ENCODE peak calls at places on chromosome 12, in four cellular contexts. A is ovary, Y is breast epithelium, W is A549. T is an unnamed sample.

GRCh38 chr12:88184196-88184595 is 42.1 kb downstream of the TMTC3 start:
- DNase-seq in W (no peak), Y (no peak), A (no peak), T (no peak)

GRCh38 chr12:7638064-7638763 is 27.5 kb downstream of the APOBEC1 start:
- DNase-seq in Y (no peak), A (no peak), W (no peak), T (no peak)

GRCh38 chr12:2247109-2247508 is 194.3 kb downstream of the CACNA1C start:
- DNase-seq in A (no peak), Y (no peak), W (no peak), T (no peak)

GRCh38 chr12:58850826-58851225 is 69.5 kb downstream of the LRIG3 start:
- DNase-seq in Y (no peak), W (no peak), A (no peak), T (no peak)

GRCh38 chr12:126994599-126994998 is 1272.4 kb upstream of the TMEM132C start:
- DNase-seq in W (no peak), Y (no peak), A (no peak), T (no peak)

GRCh38 chr12:85985996-85986395 is 111.9 kb downstream of the NTS start:
- DNase-seq in A (no peak), Y (no peak), W (no peak), T (no peak)

GRCh38 chr12:42625611-42626010 is 36.1 kb upstream of the PRICKLE1 start:
- DNase-seq in A (no peak), Y (no peak), W (no peak), T (no peak)

GRCh38 chr12:121720762-121721161 is 8.2 kb downstream of the TMEM120B start:
- DNase-seq in A (no peak), Y (no peak), W (no peak), T (no peak)

GRCh38 chr12:71731439-71732356 is 23.0 kb upstream of the RAB21 start:
- DNase-seq in Y (no peak), A (no peak), W (peak; percentile 36), T (no peak)

GRCh38 chr12:68733661-68734071 is 12.3 kb upstream of the SLC35E3 start:
- DNase-seq in W (peak; percentile 20), A (no peak), Y (no peak), T (no peak)

GRCh38 chr12:120286768-120287490 is 4.8 kb downstream of the RNU4-2 start:
- DNase-seq in W (no peak), A (no peak), Y (no peak), T (no peak)

GRCh38 chr12:77940566-77940965 is 109.9 kb downstream of the NAV3 start:
- DNase-seq in Y (no peak), A (no peak), W (peak; percentile 41), T (no peak)

GRCh38 chr12:67211494-67211893 is 57.7 kb upstream of the CAND1 start:
- DNase-seq in A (no peak), W (no peak), Y (no peak), T (no peak)

GRCh38 chr12:78584695-78585094 is 279.9 kb upstream of the SYT1 start:
- DNase-seq in W (peak; percentile 55), Y (no peak), A (no peak), T (no peak)

GRCh38 chr12:46373303-46374182 is 970 bp upstream of the SLC38A2 start:
- DNase-seq in W (no peak), A (peak; percentile 71), Y (peak; percentile 67), T (peak; percentile 62)

GRCh38 chr12:1978078-1978477 is 26.2 kb downstream of the DCP1B start:
- DNase-seq in A (no peak), W (no peak), Y (no peak), T (no peak)

GRCh38 chr12:102197789-102198188 is at the start of gene PMCH:
- DNase-seq in Y (no peak), W (no peak), A (no peak), T (no peak)

GRCh38 chr12:94372379-94372930 is 87.2 kb downstream of the CEP83 start:
- DNase-seq in W (no peak), A (no peak), Y (no peak), T (no peak)

GRCh38 chr12:49092086-49092815 is 2.4 kb downstream of the DHH start:
- DNase-seq in A (no peak), Y (no peak), W (peak; percentile 68), T (no peak)

GRCh38 chr12:119512772-119513497 is 80.6 kb upstream of the TMEM233 start:
- DNase-seq in Y (no peak), W (no peak), A (no peak), T (no peak)

GRCh38 chr12:107411792-107412535 is 273.6 kb upstream of the PWP1 start:
- DNase-seq in W (peak; percentile 71), A (no peak), Y (no peak), T (no peak)

GRCh38 chr12:49777800-49778748 is 36.7 kb downstream of the TMBIM6 start:
- DNase-seq in Y (peak; percentile 60), A (peak; percentile 41), W (peak; percentile 51), T (no peak)

GRCh38 chr12:62604373-62604772 is 137.7 kb downstream of the MON2 start:
- DNase-seq in W (no peak), A (no peak), Y (no peak), T (no peak)

GRCh38 chr12:22518067-22518719 is 26.1 kb downstream of the C2CD5 start:
- DNase-seq in A (no peak), W (peak; percentile 32), Y (no peak), T (no peak)

GRCh38 chr12:40152783-40153383 is 47.0 kb upstream of the SLC2A13 start:
- DNase-seq in Y (no peak), W (peak; percentile 65), A (peak; percentile 19), T (peak; percentile 54)

GRCh38 chr12:95412826-95413311 is 61.1 kb upstream of the METAP2 start:
- DNase-seq in W (no peak), A (no peak), Y (no peak), T (no peak)

GRCh38 chr12:28626504-28626903 is 436.2 kb downstream of the CCDC91 start:
- DNase-seq in Y (no peak), W (no peak), A (no peak), T (no peak)

GRCh38 chr12:55728185-55728931 is 451 bp downstream of the CD63 start:
- DNase-seq in W (peak; percentile 60), Y (peak; percentile 78), A (peak; percentile 89), T (peak; percentile 93)

GRCh38 chr12:80187660-80188090 is 88.3 kb downstream of the OTOGL start:
- DNase-seq in Y (no peak), A (peak; percentile 21), W (no peak), T (no peak)

GRCh38 chr12:107328442-107329133 is 235.2 kb upstream of the CRY1 start:
- DNase-seq in A (no peak), Y (no peak), W (peak; percentile 49), T (no peak)

GRCh38 chr12:22530-23201 is 43.9 kb upstream of the IQSEC3 start:
- DNase-seq in Y (no peak), W (no peak), A (no peak), T (no peak)

GRCh38 chr12:25723921-25724491 is 170.9 kb upstream of the LMNTD1 start:
- DNase-seq in Y (no peak), W (no peak), A (no peak), T (no peak)

GRCh38 chr12:82835217-82835616 is 148.5 kb downstream of the TMTC2 start:
- DNase-seq in A (no peak), Y (no peak), W (no peak), T (no peak)

GRCh38 chr12:108112815-108113556 is 16.1 kb upstream of the WSCD2 start:
- DNase-seq in A (no peak), Y (no peak), W (no peak), T (no peak)

GRCh38 chr12:5139751-5140150 is 96.1 kb downstream of the KCNA5 start:
- DNase-seq in Y (no peak), A (no peak), W (no peak), T (no peak)

GRCh38 chr12:121822393-121823100 is 18.7 kb downstream of the SETD1B start:
- DNase-seq in A (no peak), Y (no peak), W (no peak), T (no peak)

GRCh38 chr12:101186291-101186690 is 23.7 kb downstream of the SLC5A8 start:
- DNase-seq in Y (no peak), W (no peak), A (no peak), T (no peak)

GRCh38 chr12:20212658-20213387 is 155.5 kb upstream of the PDE3A start:
- DNase-seq in W (peak; percentile 98), A (peak; percentile 84), Y (peak; percentile 58), T (peak; percentile 91)

GRCh38 chr12:96981053-96981452 is 74.0 kb downstream of the NEDD1 start:
- DNase-seq in A (no peak), W (peak; percentile 11), Y (no peak), T (no peak)

DNA sequence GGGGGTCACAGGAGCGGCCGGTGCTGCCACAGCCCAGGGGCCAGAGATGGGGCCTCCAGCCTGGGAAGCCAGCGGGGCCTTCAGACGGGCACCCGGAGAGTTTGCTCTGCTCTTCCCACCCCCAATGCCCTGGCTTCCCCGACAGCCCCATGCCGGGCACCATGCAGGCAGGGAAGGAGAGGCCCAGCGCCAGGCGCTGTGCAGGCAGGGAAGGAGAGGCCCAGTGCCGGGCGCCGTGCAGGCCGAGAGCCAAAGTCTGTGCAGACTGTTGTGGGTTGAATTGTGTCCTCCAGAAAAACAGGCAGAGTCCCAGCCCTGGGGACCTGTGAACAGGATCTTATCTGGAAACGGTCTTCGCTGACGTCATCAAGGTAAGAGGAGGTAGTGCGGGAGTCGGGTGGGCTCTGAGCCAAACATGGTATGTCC is 34.3 kb downstream of the GALNT9 start:
- DNase-seq in A (no peak), Y (no peak), W (no peak), T (no peak)
- H3K9me3 ChIP-seq in A (no peaks in the 10 kb centered on the region), Y (no peaks in the 10 kb centered on the region), W (peaks cover 4% of the 10 kb centered on the region), T (no peaks in the 10 kb centered on the region)

DNA sequence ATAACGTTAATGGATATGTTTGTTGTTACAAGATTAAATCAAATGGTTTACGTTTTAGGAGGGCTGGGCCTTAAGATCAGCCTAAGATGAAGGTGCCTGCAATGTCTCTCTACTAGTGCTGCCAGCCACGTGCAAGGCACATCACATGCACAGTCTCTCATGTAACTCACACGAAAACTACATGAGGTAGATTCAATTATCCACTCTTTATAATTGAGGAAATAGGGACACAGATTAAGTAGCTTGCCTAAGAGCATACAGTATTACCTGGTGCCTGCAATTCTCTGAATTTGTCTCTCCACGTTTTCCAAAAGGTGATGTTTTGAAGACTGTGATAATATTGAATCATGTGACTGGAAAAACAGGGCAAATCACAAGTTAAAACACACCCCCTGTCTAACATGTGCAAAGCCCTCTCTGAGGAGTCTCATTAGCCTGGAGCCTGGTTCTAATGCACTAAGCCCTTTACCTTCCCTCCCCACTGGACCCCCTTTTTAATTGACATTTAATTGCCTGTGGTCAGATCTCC is 14.6 kb upstream of the ATP2A2 start:
- DNase-seq in W (no peak), Y (no peak), A (no peak), T (no peak)
- H3K4me3 ChIP-seq in W (no peak overlapping the region), Y (no peak overlapping the region), A (no peak overlapping the region), T (no peak overlapping the region)

GRCh38 chr12:129186952-129187351 is 333.7 kb downstream of the GLT1D1 start:
- DNase-seq in A (no peak), Y (no peak), W (peak; percentile 34), T (no peak)
- TF ChIP-seq CTCF in A (no peak), Y (no peak), W (no peak), T (no peak)

GRCh38 chr12:12651752-12652151 is 40.1 kb downstream of the CREBL2 start:
- DNase-seq in W (no peak), Y (no peak), A (no peak), T (no peak)
- H3K9me3 ChIP-seq in W (peaks cover 45% of the 10 kb centered on the region), Y (peaks cover 31% of the 10 kb centered on the region), A (no peaks in the 10 kb centered on the region), T (peaks cover 27% of the 10 kb centered on the region)

GRCh38 chr12:130714591-130715149 is 1.4 kb downstream of the RIMBP2 start:
- DNase-seq in W (no peak), Y (no peak), A (peak; percentile 41), T (peak; percentile 9)
- H3K4me3 ChIP-seq in W (peak overlapping the region; percentile 26), Y (peak overlapping the region; percentile 46), A (peak overlapping the region; percentile 46), T (peak overlapping the region; percentile 22)

GRCh38 chr12:53299454-53300180 is at the start of gene MYG1:
- DNase-seq in W (peak; percentile 95), Y (peak; percentile 78), A (peak; percentile 88), T (peak; percentile 91)
- TF ChIP-seq CTCF in W (no peak), Y (no peak), A (no peak), T (no peak)

T was measured in tibial artery.